ENCODE peak calls at places on chromosomes 11 and 22, in five cellular contexts. S is Calu3, J is transverse colon, Z is epithelial cell of esophagus, M is Caco-2. W is an unnamed sample.

GRCh38 chr11:92340839-92341238 is 116.2 kb downstream of the FAT3 start:
- DNase-seq in S (peak; percentile 17), J (peak; percentile 8), Z (peak; percentile 50), M (peak; percentile 42), W (peak; percentile 6)

GRCh38 chr11:36455658-36456111 is 54.4 kb downstream of the TRAF6 start:
- DNase-seq in S (peak; percentile 20), J (peak; percentile 24), Z (peak; percentile 88), M (no peak), W (peak; percentile 18)

GRCh38 chr11:62652156-62653006 is 721 bp downstream of the INTS5 start:
- DNase-seq in S (no peak), J (no peak), Z (no peak), M (no peak), W (no peak)

GRCh38 chr11:69711824-69712801 is 8.3 kb upstream of the FGF19 start:
- DNase-seq in S (no peak), J (no peak), Z (no peak), M (no peak), W (no peak)

GRCh38 chr11:45924036-45924915 is 1.8 kb downstream of the LARGE2 start:
- DNase-seq in S (no peak), J (peak; percentile 6), Z (no peak), M (peak; percentile 32), W (no peak)

GRCh38 chr11:73889019-73889418 is 12.2 kb downstream of the PAAF1 start:
- DNase-seq in S (no peak), J (no peak), Z (peak; percentile 89), M (no peak), W (peak; percentile 20)

GRCh38 chr11:69044111-69045013 is 4.4 kb upstream of the TPCN2 start:
- DNase-seq in S (peak; percentile 83), J (peak; percentile 80), Z (peak; percentile 72), M (peak; percentile 91), W (peak; percentile 65)

GRCh38 chr11:19160839-19161238 is 40.9 kb downstream of the CSRP3 start:
- DNase-seq in S (no peak), J (no peak), Z (peak; percentile 19), M (no peak), W (peak; percentile 14)

GRCh38 chr22:48921411-48921903 is 906.2 kb downstream of the BRD1 start:
- DNase-seq in S (no peak), J (no peak), Z (no peak), M (no peak), W (no peak)

GRCh38 chr22:37309221-37310074 is 27.1 kb downstream of the CYTH4 start:
- DNase-seq in S (no peak), J (peak; percentile 45), Z (no peak), M (no peak), W (no peak)

GRCh38 chr11:50379484-50379883 is 346.8 kb downstream of the OR4C45 start:
- DNase-seq in S (no peak), J (no peak), Z (no peak), M (no peak), W (no peak)

GRCh38 chr22:42289671-42290269 is 19.3 kb upstream of the TCF20 start:
- DNase-seq in S (no peak), J (no peak), Z (no peak), M (no peak), W (peak; percentile 17)

GRCh38 chr11:3700910-3701309 is 29.7 kb upstream of the CHRNA10 start:
- DNase-seq in S (no peak), J (no peak), Z (no peak), M (no peak), W (no peak)

GRCh38 chr11:38971141-38971540 is 2373.1 kb upstream of the RAG2 start:
- DNase-seq in S (no peak), J (no peak), Z (peak; percentile 62), M (no peak), W (no peak)

GRCh38 chr11:30411383-30411782 is 88.5 kb downstream of the ARL14EP start:
- DNase-seq in S (no peak), J (no peak), Z (no peak), M (no peak), W (no peak)

GRCh38 chr11:57109331-57109730 is 72.4 kb upstream of the LRRC55 start:
- DNase-seq in S (no peak), J (no peak), Z (no peak), M (no peak), W (no peak)

GRCh38 chr11:64070301-64070656 is 34.5 kb downstream of the FLRT1 start:
- DNase-seq in S (no peak), J (no peak), Z (no peak), M (no peak), W (peak; percentile 54)

GRCh38 chr22:35657571-35658312 is 9.5 kb downstream of the APOL6 start:
- DNase-seq in S (no peak), J (no peak), Z (no peak), M (no peak), W (no peak)

GRCh38 chr22:35663371-35663770 is 15.1 kb downstream of the APOL6 start:
- DNase-seq in S (no peak), J (no peak), Z (no peak), M (no peak), W (no peak)

GRCh38 chr22:35664955-35665577 is 16.8 kb downstream of the APOL6 start:
- DNase-seq in S (no peak), J (no peak), Z (no peak), M (no peak), W (no peak)

GRCh38 chr22:35656284-35656752 is 8.1 kb downstream of the APOL6 start:
- DNase-seq in S (no peak), J (no peak), Z (peak; percentile 30), M (peak; percentile 62), W (no peak)

DNA sequence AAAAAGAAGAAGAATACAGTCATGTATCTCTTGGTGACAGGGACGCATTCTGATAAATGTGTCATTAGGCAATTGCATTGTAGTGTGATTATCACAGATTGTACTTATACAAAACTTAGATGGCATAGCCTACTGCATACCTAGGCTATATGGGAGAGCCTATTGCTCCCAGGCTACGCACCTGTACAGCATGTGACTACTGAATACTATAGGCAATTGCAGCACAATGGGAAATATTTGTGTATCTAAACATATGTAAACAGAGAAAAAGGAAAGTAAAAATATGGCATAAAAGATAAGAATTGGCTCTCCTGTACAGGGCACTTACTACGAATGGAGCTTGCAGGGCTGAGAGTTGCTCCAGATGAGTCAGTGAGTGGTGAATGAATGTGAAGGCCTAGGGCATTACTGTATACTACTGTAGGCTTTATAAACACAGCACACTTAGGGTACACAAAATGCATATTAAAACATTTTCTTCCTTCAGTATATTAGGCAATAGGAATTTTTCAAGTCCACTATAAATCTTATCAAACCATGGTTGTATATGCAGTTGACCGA is 13.2 kb downstream of the APOL6 start:
- DNase-seq in S (no peak), J (no peak), Z (peak; percentile 56), M (no peak), W (no peak)
- TF ChIP-seq CTCF in S (no peak), J (no peak), Z (no peak), M (no peak), W (no peak)

GRCh38 chr22:19374410-19374809 is 57.1 kb downstream of the HIRA start:
- DNase-seq in S (no peak), J (no peak), Z (no peak), M (no peak), W (no peak)

GRCh38 chr22:19373450-19373849 is 58.1 kb downstream of the HIRA start:
- DNase-seq in S (no peak), J (no peak), Z (no peak), M (no peak), W (no peak)

GRCh38 chr22:19375435-19375834 is 56.1 kb downstream of the HIRA start:
- DNase-seq in S (no peak), J (no peak), Z (no peak), M (no peak), W (no peak)

GRCh38 chr22:19368876-19369275 is 62.7 kb downstream of the HIRA start:
- DNase-seq in S (no peak), J (no peak), Z (no peak), M (no peak), W (no peak)

GRCh38 chr22:19371893-19372292 is 59.6 kb downstream of the HIRA start:
- DNase-seq in S (no peak), J (no peak), Z (no peak), M (no peak), W (no peak)
- TF ChIP-seq CTCF in S (no peak), J (no peak), Z (no peak), M (no peak), W (no peak)

DNA sequence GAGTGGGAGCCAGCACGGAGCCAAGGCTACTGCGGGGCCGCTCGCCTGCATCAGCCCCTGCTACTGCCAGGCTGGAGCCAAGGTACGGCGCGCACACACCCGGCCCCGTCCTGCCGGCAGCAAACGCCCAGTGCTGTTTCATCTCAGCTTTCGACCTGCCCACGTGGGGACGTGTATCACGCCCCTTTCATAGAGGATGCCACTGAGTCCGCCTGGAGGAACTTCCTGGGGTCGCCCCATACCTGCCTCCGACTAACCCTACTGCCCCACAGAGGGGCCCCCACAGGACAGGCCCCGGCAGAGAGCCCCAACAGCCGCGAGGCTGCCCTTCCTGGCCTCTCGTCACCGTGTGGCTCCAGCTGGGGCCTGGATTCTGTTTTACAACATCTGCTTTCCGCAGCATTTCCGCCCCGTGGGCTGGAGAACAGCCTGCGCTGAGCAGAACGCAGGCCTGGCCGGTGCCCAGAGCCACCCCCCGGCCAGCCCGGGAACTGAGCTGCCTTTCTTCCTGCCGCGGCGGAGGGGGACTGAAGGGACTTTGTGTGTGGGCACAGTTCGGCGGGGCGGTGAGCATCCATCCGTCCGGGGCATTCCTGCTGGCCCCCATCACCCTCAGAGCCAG is 22.9 kb upstream of the ARHGAP8 start:
- DNase-seq in S (no peak), J (no peak), Z (no peak), M (no peak), W (no peak)
- TF ChIP-seq CTCF in S (no peak), J (no peak), Z (no peak), M (no peak), W (peak; percentile 45)

GRCh38 chr22:24440718-24441405 is 13.5 kb downstream of the ADORA2A start:
- DNase-seq in S (no peak), J (no peak), Z (no peak), M (no peak), W (no peak)

GRCh38 chr22:24442352-24442744 is 14.9 kb downstream of the ADORA2A start:
- DNase-seq in S (no peak), J (no peak), Z (no peak), M (no peak), W (no peak)

GRCh38 chr22:24443668-24444067 is 16.3 kb downstream of the ADORA2A start:
- DNase-seq in S (no peak), J (no peak), Z (no peak), M (no peak), W (no peak)

GRCh38 chr22:24440270-24440717 is 12.9 kb downstream of the ADORA2A start:
- DNase-seq in S (no peak), J (no peak), Z (no peak), M (no peak), W (no peak)

GRCh38 chr22:24441406-24442351 is 14.3 kb downstream of the ADORA2A start:
- DNase-seq in S (no peak), J (no peak), Z (no peak), M (no peak), W (no peak)
- TF ChIP-seq CTCF in S (no peak), J (no peak), Z (no peak), M (no peak), W (no peak)

GRCh38 chr11:114942207-114942606 is 263.9 kb downstream of the NXPE2 start:
- DNase-seq in S (no peak), J (no peak), Z (no peak), M (no peak), W (no peak)
- TF ChIP-seq CTCF in S (no peak), J (no peak), Z (no peak), M (peak; percentile 18), W (no peak)

GRCh38 chr22:28976588-28976987 is 85.0 kb downstream of the C22orf31 start:
- DNase-seq in S (no peak), J (no peak), Z (peak; percentile 80), M (no peak), W (no peak)
- TF ChIP-seq CTCF in S (no peak), J (no peak), Z (no peak), M (no peak), W (no peak)

GRCh38 chr11:93655047-93655446 is 6.4 kb upstream of the CEP295 start:
- DNase-seq in S (no peak), J (no peak), Z (no peak), M (no peak), W (no peak)
- TF ChIP-seq CTCF in S (no peak), J (no peak), Z (no peak), M (no peak), W (no peak)